ENCODE peak calls at places on chromosomes 3 and 15, in seven cellular contexts. A is memory B cell; W is activated naive CD8-positive, alpha-beta T cell treated with anti-CD3 and anti-CD28 coated beads, Interleukin-2, amount 50 U/mL, for 24 hours; I is CD8-positive, alpha-beta T cell; C is ovary; J is OCI-LY7; U is iPS-NIHi11. E is an unnamed sample.

GRCh38 chr3:158404319-158404718 is 166.7 kb upstream of the MLF1 start:
- DNase-seq in J (no peak), A (no peak), I (no peak), U (no peak), C (no peak), W (no peak), E (no peak)

GRCh38 chr3:77420316-77420715 is 380.4 kb downstream of the ROBO2 start:
- DNase-seq in C (no peak), W (no peak), A (no peak), U (no peak), J (no peak), I (no peak), E (no peak)

GRCh38 chr15:74843445-74843828 is 481 bp upstream of the ULK3 start:
- DNase-seq in W (no peak), C (no peak), J (no peak), A (no peak), I (no peak), U (no peak), E (no peak)

GRCh38 chr15:89794627-89795241 is 18.6 kb downstream of the MESP2 start:
- DNase-seq in J (no peak), A (no peak), C (no peak), I (no peak), W (no peak), U (no peak), E (no peak)

GRCh38 chr3:171825222-171825828 is 15.0 kb upstream of the PLD1 start:
- DNase-seq in W (no peak), U (no peak), J (no peak), C (no peak), A (no peak), I (no peak), E (no peak)

GRCh38 chr15:74430510-74430951 is 3.2 kb downstream of the SEMA7A start:
- DNase-seq in I (no peak), W (peak; percentile 51), U (no peak), A (peak; percentile 31), C (no peak), J (no peak), E (no peak)

GRCh38 chr15:35857812-35858211 is 311.8 kb upstream of the DPH6 start:
- DNase-seq in U (no peak), I (no peak), C (no peak), A (no peak), W (no peak), J (no peak), E (no peak)

GRCh38 chr3:185153861-185154629 is 1.2 kb upstream of the C3orf70 start:
- DNase-seq in J (no peak), A (no peak), C (peak; percentile 18), W (no peak), U (peak; percentile 49), I (no peak), E (no peak)

GRCh38 chr3:123683755-123684154 is 98.9 kb upstream of the HACD2 start:
- DNase-seq in I (no peak), A (no peak), U (no peak), W (no peak), J (no peak), C (no peak), E (no peak)

GRCh38 chr3:11021611-11022011 is 29.1 kb downstream of the SLC6A1 start:
- DNase-seq in U (peak; percentile 47), I (no peak), J (no peak), A (no peak), W (no peak), C (no peak), E (no peak)

GRCh38 chr15:70617911-70618287 is 145.5 kb downstream of the UACA start:
- DNase-seq in W (no peak), A (no peak), U (no peak), J (no peak), C (no peak), I (no peak), E (no peak)

GRCh38 chr3:129587061-129587460 is 19.4 kb downstream of the PLXND1 start:
- DNase-seq in U (no peak), C (no peak), J (no peak), A (no peak), I (no peak), W (no peak), E (no peak)

GRCh38 chr3:189781384-189781783 is 150.2 kb downstream of the TP63 start:
- DNase-seq in W (no peak), J (no peak), A (no peak), I (no peak), U (no peak), C (no peak), E (no peak)

GRCh38 chr3:13709706-13710105 is 160.8 kb downstream of the FBLN2 start:
- DNase-seq in U (no peak), I (no peak), W (no peak), C (peak; percentile 1), J (no peak), A (no peak), E (peak; percentile 3)

GRCh38 chr3:29385056-29385455 is 104.2 kb downstream of the RBMS3 start:
- DNase-seq in U (no peak), W (no peak), I (no peak), J (no peak), C (no peak), A (no peak), E (no peak)

GRCh38 chr15:100890059-100890720 is 10.6 kb downstream of the ALDH1A3 start:
- DNase-seq in W (no peak), U (no peak), J (no peak), A (no peak), C (no peak), I (no peak), E (no peak)

GRCh38 chr15:74768771-74769342 is 13.0 kb upstream of the CSK start:
- DNase-seq in J (peak; percentile 68), C (peak; percentile 62), W (peak; percentile 69), I (no peak), U (peak; percentile 79), A (no peak), E (peak; percentile 44)

GRCh38 chr3:50490438-50490970 is 12.9 kb downstream of the CACNA2D2 start:
- DNase-seq in C (no peak), W (no peak), J (peak; percentile 7), U (no peak), I (no peak), A (no peak), E (no peak)

E was measured in activated CD4-positive, alpha-beta T cell treated with anti-CD3 and anti-CD28 coated beads for 1 hour.